ENCODE peak calls at places on chromosome 14, in seven cellular contexts. S is NCI-H460; O is right cardiac atrium; N is activated T-cell treated with anti-CD3 and anti-CD28 coated beads, Interleukin-2, amount 50 U/mL, for 4 hours; U is astrocyte of the spinal cord; Q is mucosa of descending colon; E is mesendoderm. A is an unnamed sample.

GRCh38 chr14:99273724-99274345 is 1.8 kb upstream of the BCL11B start:
- DNase-seq in O (peak), S (no peak), N (no peak), E (peak), Q (peak), U (no peak), A (no peak)

GRCh38 chr14:33567003-33567735 is 383.7 kb downstream of the EGLN3 start:
- DNase-seq in N (no peak), S (no peak), U (no peak), E (no peak), Q (no peak), O (no peak), A (no peak)

GRCh38 chr14:50230601-50231474 is 540 bp downstream of the SOS2 start:
- DNase-seq in N (peak), U (peak), O (peak), S (peak), Q (peak), E (peak), A (peak)

GRCh38 chr14:39342768-39343167 is 89.5 kb downstream of the FBXO33 start:
- DNase-seq in O (no peak), E (no peak), S (no peak), Q (no peak), U (no peak), N (no peak), A (no peak)

GRCh38 chr14:105059917-105060565 is 5.2 kb downstream of the GPR132 start:
- DNase-seq in S (no peak), U (no peak), Q (peak), N (no peak), O (peak), E (no peak), A (peak)

GRCh38 chr14:99602054-99602787 is 1.8 kb downstream of the CCDC85C start:
- DNase-seq in Q (peak), S (no peak), O (peak), N (no peak), U (peak), E (no peak), A (no peak)

GRCh38 chr14:93926209-93926872 is 803 bp upstream of the FAM181A start:
- DNase-seq in O (no peak), E (no peak), Q (no peak), U (no peak), S (no peak), N (no peak), A (no peak)

GRCh38 chr14:70350078-70350477 is 9.4 kb downstream of the COX16 start:
- DNase-seq in Q (no peak), S (no peak), U (no peak), E (peak), O (no peak), N (no peak), A (no peak)

A was measured in left ventricle myocardium superior.